ENCODE peak calls at places on chromosomes 2 and 18, in eight cellular contexts. W is lung, I is body of pancreas, M is cardiac muscle cell, P is psoas muscle, R is OCI-LY7, Y is right atrium auricular region, J is adrenal gland. Z is an unnamed sample. For H3K4me1, the result is how much of the 10 kb centered on the place peaks cover.

GRCh38 chr18:11119550-11119949 is 29.8 kb downstream of the PIEZO2 start:
- DNase-seq in I (no peak), M (peak), W (no peak), J (no peak), P (no peak), Y (no peak), R (no peak), Z (no peak)

GRCh38 chr18:54392621-54393023 is 34.9 kb downstream of the C18orf54 start:
- DNase-seq in R (peak), I (no peak), P (no peak), J (no peak), Y (no peak), W (no peak), M (peak), Z (no peak)

GRCh38 chr2:12533337-12533736 is 183.4 kb upstream of the TRIB2 start:
- DNase-seq in J (no peak), Y (no peak), M (no peak), P (no peak), I (no peak), W (no peak), R (no peak), Z (no peak)

GRCh38 chr2:128386066-128386465 is 67.4 kb upstream of the HS6ST1 start:
- DNase-seq in R (no peak), Y (no peak), P (no peak), W (no peak), M (no peak), J (no peak), I (no peak), Z (no peak)

GRCh38 chr2:140600116-140600515 is 1530.7 kb downstream of the LRP1B start:
- DNase-seq in P (no peak), W (no peak), R (no peak), M (peak), I (no peak), J (no peak), Y (no peak), Z (no peak)

GRCh38 chr18:58167073-58167472 is 123.0 kb downstream of the NEDD4L start:
- DNase-seq in I (no peak), R (no peak), J (no peak), Y (peak), W (no peak), M (no peak), P (no peak), Z (no peak)

GRCh38 chr18:5370332-5370731 is 74.8 kb upstream of the ZBTB14 start:
- DNase-seq in M (peak), Y (no peak), J (no peak), I (no peak), R (no peak), W (no peak), P (no peak), Z (no peak)

GRCh38 chr2:149076863-149077412 is 38.4 kb downstream of the LYPD6B start:
- DNase-seq in M (no peak), I (no peak), Y (no peak), W (no peak), J (no peak), R (no peak), P (no peak), Z (no peak)

GRCh38 chr2:83764447-83765005 is 694.6 kb downstream of the SUCLG1 start:
- DNase-seq in P (no peak), M (no peak), W (no peak), R (no peak), J (no peak), Y (no peak), I (no peak), Z (no peak)

GRCh38 chr18:35526476-35527120 is 28.8 kb upstream of the INO80C start:
- DNase-seq in R (no peak), J (peak), M (peak), W (no peak), P (no peak), I (peak), Y (no peak), Z (no peak)

GRCh38 chr18:13313006-13313661 is 94.6 kb downstream of the LDLRAD4 start:
- DNase-seq in I (no peak), Y (no peak), M (no peak), R (no peak), W (no peak), P (no peak), J (no peak), Z (no peak)

GRCh38 chr2:11750917-11751316 is 4.5 kb downstream of the LPIN1 start:
- DNase-seq in R (peak), M (no peak), I (peak), W (no peak), P (no peak), Y (no peak), J (no peak), Z (peak)

GRCh38 chr18:14936313-14936712 is 188.3 kb downstream of the ANKRD30B start:
- DNase-seq in P (no peak), R (no peak), I (no peak), M (no peak), Y (no peak), W (no peak), J (no peak), Z (no peak)

GRCh38 chr2:170930132-170931109 is 1.4 kb downstream of the GORASP2 start:
- DNase-seq in R (peak), Y (no peak), M (peak), P (no peak), W (no peak), J (peak), I (peak), Z (no peak)

GRCh38 chr2:40147360-40147759 is 304.5 kb downstream of the SLC8A1 start:
- DNase-seq in M (no peak), Y (no peak), R (no peak), J (no peak), W (no peak), I (no peak), P (no peak), Z (no peak)

GRCh38 chr18:77132369-77133050 is at the start of gene MBP:
- DNase-seq in Y (no peak), I (peak), W (peak), P (peak), J (peak), R (peak), M (no peak), Z (peak)

GRCh38 chr2:207103132-207103531 is 62.6 kb downstream of the KLF7 start:
- DNase-seq in Y (no peak), R (no peak), W (no peak), M (no peak), I (no peak), P (no peak), J (no peak), Z (no peak)

GRCh38 chr2:241469746-241470145 is 38.6 kb downstream of the STK25 start:
- DNase-seq in J (no peak), Y (no peak), P (no peak), I (no peak), R (no peak), M (no peak), W (no peak), Z (no peak)

GRCh38 chr2:200475795-200476194 is 34.1 kb downstream of the KCTD18 start:
- DNase-seq in R (no peak), W (no peak), Y (no peak), M (no peak), P (no peak), J (no peak), I (no peak), Z (no peak)

GRCh38 chr2:102276549-102277201 is 34.7 kb upstream of the IL1RL1 start:
- DNase-seq in P (no peak), J (no peak), R (no peak), M (no peak), I (no peak), Y (no peak), W (no peak), Z (no peak)

GRCh38 chr2:118242216-118242615 is 153.9 kb downstream of the INSIG2 start:
- DNase-seq in J (no peak), P (no peak), M (no peak), I (no peak), R (no peak), W (no peak), Y (no peak), Z (no peak)

GRCh38 chr2:10977636-10978035 is 65.9 kb downstream of the KCNF1 start:
- DNase-seq in M (peak), J (no peak), Y (no peak), P (no peak), R (no peak), W (no peak), I (no peak), Z (no peak)

GRCh38 chr2:76197842-76198448 is 487.2 kb upstream of the GCFC2 start:
- DNase-seq in R (peak), M (peak), J (peak), Y (peak), P (no peak), W (peak), I (peak), Z (peak)

GRCh38 chr2:23547725-23548124 is 162.7 kb downstream of the KLHL29 start:
- DNase-seq in P (no peak), Y (no peak), W (no peak), M (no peak), J (no peak), I (no peak), R (no peak), Z (no peak)

GRCh38 chr2:168738057-168738456 is 64.4 kb upstream of the NOSTRIN start:
- DNase-seq in I (no peak), J (no peak), P (no peak), Y (no peak), W (no peak), R (no peak), M (peak), Z (no peak)

GRCh38 chr2:11571170-11571569 is 37.3 kb downstream of the GREB1 start:
- DNase-seq in I (peak), M (no peak), R (no peak), W (no peak), Y (no peak), J (no peak), P (no peak), Z (no peak)

GRCh38 chr2:113831156-113831555 is 58.7 kb upstream of the ACTR3 start:
- DNase-seq in I (no peak), P (no peak), Y (no peak), J (no peak), R (no peak), M (no peak), W (no peak), Z (no peak)

GRCh38 chr2:104853401-104853925 is 452 bp upstream of the POU3F3 start:
- DNase-seq in W (no peak), I (no peak), M (no peak), P (no peak), J (no peak), R (peak), Y (no peak), Z (no peak)

GRCh38 chr2:235934059-235934896 is 233.9 kb downstream of the GBX2 start:
- DNase-seq in W (no peak), M (no peak), R (no peak), P (no peak), I (no peak), J (no peak), Y (peak), Z (no peak)

GRCh38 chr2:9474361-9475117 is at the start of gene IAH1:
- DNase-seq in M (peak), W (peak), R (no peak), I (peak), J (peak), P (peak), Y (no peak), Z (peak)

GRCh38 chr2:9140570-9141378 is 65.8 kb upstream of the ASAP2 start:
- DNase-seq in R (peak), I (no peak), M (no peak), W (no peak), J (no peak), P (no peak), Y (no peak), Z (no peak)

GRCh38 chr2:12513339-12513738 is 203.4 kb upstream of the TRIB2 start:
- DNase-seq in P (no peak), Y (no peak), M (no peak), R (no peak), I (no peak), W (no peak), J (no peak), Z (no peak)

GRCh38 chr18:10013621-10014543 is 100.1 kb downstream of the VAPA start:
- DNase-seq in J (no peak), M (no peak), P (no peak), W (no peak), Y (no peak), R (peak), I (no peak), Z (no peak)
- H3K27ac ChIP-seq in J (no peak), M (no peak), P (no peak), W (no peak), Y (peak), R (no peak), I (no peak), Z (no peak)

GRCh38 chr2:132646805-132647115 is 23.2 kb downstream of the LYPD1 start:
- DNase-seq in M (no peak), Y (no peak), P (no peak), R (no peak), W (no peak), J (no peak), I (no peak), Z (no peak)
- H3K4me1 ChIP-seq in M (under half), Y (under half), P (under half), R (half or more), W (under half), J (under half), I (under half), Z (under half)

DNA sequence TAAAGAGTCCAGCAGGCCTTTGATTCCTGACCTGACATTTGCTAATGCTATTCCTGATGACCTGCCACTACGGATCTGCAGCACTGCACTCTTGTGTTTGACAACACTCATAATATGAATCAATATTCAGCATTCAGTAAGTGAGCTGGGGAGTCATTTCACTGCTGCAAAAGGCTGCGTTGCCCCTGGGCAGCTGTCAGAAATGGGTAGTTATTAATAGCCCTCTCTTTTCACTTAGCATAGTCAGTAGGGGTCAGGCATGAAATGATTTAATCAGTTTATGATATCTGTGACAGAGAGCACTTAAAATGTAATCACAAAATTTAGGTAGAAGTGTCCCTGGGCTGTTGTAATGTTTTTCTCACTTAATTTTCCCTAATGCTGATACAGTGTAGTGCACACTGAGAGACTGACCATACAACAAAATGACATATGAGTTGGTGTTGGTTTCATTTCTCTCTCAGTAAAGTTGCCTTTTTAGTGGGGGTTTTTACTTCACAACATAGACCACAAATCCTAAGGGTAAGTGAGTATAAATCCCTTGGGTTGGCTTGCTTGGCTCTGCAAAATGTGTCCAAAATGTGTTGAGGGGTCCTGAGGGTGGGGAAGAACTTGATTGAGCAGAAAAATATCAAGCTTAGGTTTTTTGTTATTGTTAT is 184.9 kb downstream of the CAMKMT start:
- DNase-seq in I (no peak), Y (no peak), J (no peak), R (no peak), M (no peak), P (no peak), W (no peak), Z (no peak)
- H3K27ac ChIP-seq in I (no peak), Y (no peak), J (no peak), R (no peak), M (peak), P (no peak), W (no peak), Z (no peak)

GRCh38 chr2:43131051-43131889 is 95.1 kb downstream of the ZFP36L2 start:
- DNase-seq in J (peak), P (peak), M (peak), R (peak), I (peak), W (peak), Y (peak), Z (peak)

GRCh38 chr2:43129676-43130547 is 96.5 kb downstream of the ZFP36L2 start:
- DNase-seq in J (peak), R (no peak), W (no peak), P (peak), M (peak), I (no peak), Y (no peak), Z (peak)

GRCh38 chr2:43131890-43132522 is 94.4 kb downstream of the ZFP36L2 start:
- DNase-seq in I (no peak), R (no peak), P (no peak), J (no peak), W (no peak), M (no peak), Y (no peak), Z (no peak)

GRCh38 chr2:43129254-43129653 is 97.2 kb downstream of the ZFP36L2 start:
- DNase-seq in P (no peak), J (no peak), R (no peak), W (no peak), I (no peak), Y (no peak), M (no peak), Z (no peak)

DNA sequence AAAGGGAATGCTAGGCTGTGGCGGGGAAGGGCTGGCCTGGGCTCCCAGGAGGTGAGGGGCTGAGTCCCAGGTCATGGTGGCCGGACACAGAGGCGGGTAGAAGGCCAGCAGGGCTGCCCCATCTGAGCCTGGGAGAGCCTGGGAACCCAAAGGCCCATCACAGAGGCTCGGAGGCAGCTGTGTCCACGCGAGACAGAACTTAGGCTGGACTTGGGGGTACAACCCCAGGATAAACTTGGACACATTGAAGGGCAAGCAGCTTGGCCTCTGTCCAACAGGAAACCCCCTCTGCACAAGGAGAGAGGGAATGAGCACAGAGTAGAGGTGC is 95.9 kb downstream of the ZFP36L2 start:
- DNase-seq in W (no peak), J (no peak), R (no peak), I (no peak), Y (no peak), P (no peak), M (no peak), Z (no peak)
- H3K4me1 ChIP-seq in W (under half), J (half or more), R (half or more), I (under half), Y (under half), P (under half), M (under half), Z (under half)

DNA sequence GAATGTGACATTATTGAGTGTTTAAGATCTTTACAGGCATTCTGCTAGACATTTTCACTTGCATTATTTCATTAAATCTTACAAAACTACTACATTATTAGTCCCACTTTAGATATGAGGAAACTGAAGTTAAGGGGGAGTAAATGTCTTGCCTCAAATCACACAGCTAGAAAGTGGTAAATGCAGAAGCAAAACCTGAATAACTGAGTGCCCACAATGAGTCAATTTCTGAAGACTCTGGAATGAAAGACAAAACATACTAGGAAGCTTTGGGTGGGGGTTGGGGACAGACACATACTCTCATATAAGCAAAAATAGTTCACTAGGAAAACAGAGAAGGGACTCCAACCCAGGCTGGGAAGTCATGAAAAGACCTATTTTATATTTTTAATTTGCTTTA is 214.4 kb upstream of the LRATD1 start:
- DNase-seq in Y (no peak), I (no peak), J (no peak), P (no peak), W (no peak), R (no peak), M (no peak), Z (no peak)
- H3K27ac ChIP-seq in Y (no peak), I (no peak), J (no peak), P (no peak), W (no peak), R (no peak), M (no peak), Z (no peak)

DNA sequence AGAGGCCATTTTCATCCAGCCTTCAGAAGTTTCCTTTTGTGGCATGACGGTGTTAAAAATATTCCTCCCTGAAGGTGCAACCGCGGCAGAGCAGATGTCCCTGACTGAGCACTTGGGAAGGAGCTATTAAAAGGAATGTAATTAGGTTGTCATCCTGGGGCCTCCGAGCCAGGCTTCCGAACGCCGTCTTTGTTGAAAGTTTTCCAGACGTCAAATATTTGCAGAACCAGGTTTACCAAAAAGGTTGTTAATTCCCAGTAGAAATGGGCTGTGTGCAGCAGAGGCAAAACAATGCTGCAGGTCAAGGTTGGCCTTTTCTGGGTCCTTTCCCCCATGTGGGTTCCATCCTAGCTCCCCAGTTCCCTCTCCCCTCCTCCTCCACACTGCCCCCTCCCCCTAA is 110.0 kb upstream of the STPG4 start:
- DNase-seq in I (no peak), R (no peak), J (no peak), W (no peak), P (no peak), Y (no peak), M (no peak), Z (no peak)
- H3K4me1 ChIP-seq in I (under half), R (under half), J (under half), W (under half), P (under half), Y (under half), M (under half), Z (under half)

DNA sequence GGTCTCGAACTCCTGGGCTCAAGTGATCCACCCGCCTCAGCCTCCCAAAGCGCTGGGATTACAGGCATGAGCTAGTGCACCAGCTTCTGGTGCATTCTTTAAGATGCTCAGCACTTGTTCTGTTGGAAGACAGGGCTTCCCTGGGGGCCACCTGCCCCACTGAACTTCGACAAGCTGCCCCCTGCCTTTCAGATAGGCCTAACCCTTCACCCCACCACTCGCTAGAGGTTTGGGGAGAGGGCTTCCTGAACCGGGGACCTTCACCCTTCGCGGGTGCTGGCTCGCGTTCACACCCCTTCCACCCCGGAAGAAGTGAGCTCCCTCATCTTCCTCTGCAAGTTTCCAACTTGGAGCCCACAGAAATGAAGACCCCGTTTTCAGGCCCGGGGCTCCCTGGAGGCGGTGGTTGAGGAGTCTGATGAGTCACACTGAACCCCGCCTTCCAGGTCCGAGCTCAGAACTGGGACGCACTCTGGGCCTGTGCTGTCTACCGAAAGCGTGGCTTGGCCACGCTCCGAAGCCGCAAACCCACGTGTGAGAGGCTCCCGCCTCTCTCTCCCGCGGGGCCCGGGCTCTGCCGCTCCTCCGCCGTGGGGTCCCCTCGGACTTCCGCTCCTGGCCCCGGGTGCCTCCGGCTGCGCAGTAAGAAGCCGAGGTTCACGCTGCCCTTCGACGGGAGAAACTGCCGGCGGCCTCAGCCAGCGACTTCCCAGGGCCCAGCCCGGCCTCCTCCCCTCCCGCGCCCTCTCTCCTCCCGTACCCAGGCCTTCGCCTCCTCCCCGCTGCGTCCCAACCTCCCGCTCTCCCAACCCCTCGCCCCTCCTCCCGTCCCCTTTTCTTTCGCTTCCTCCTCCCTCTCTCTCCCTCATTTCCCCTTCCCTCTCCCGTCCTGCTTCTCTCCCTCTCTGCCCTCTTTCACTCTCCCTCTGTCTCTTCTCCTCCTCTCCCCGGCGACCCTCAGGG is 47.5 kb upstream of the SP3 start:
- DNase-seq in P (peak), J (peak), W (peak), I (peak), M (peak), Y (peak), R (no peak), Z (peak)
- H3K27ac ChIP-seq in P (peak), J (peak), W (peak), I (peak), M (no peak), Y (peak), R (no peak), Z (peak)

Z was measured in gastrocnemius medialis.